ENCODE peak calls at places on chromosomes 7 and 10, in six cellular contexts. P, C, Y, U, A and N are unnamed samples.

GRCh38 chr7:118870187-118870586 is 645.7 kb downstream of the ANKRD7 start:
- DNase-seq in P (no peak), C (peak), Y (no peak), U (no peak), A (no peak), N (peak)

GRCh38 chr7:340200-340937 is 50.4 kb downstream of the FOXL3 start:
- DNase-seq in P (no peak), C (no peak), Y (no peak), U (no peak), A (no peak), N (no peak)

GRCh38 chr7:2482725-2483451 is 6.7 kb upstream of the GRIFIN start:
- DNase-seq in P (no peak), C (no peak), Y (no peak), U (no peak), A (no peak), N (no peak)

GRCh38 chr7:79455173-79455790 is 1.8 kb upstream of the MAGI2 start:
- DNase-seq in P (no peak), C (peak), Y (no peak), U (no peak), A (no peak), N (peak)

GRCh38 chr10:44805461-44806210 is 105.5 kb upstream of the TMEM72 start:
- DNase-seq in P (no peak), C (no peak), Y (no peak), U (no peak), A (no peak), N (no peak)

GRCh38 chr10:63414481-63415260 is 51.1 kb downstream of the JMJD1C start:
- DNase-seq in P (no peak), C (no peak), Y (no peak), U (no peak), A (no peak), N (no peak)

GRCh38 chr7:133912916-133913697 is 214.0 kb upstream of the LRGUK start:
- DNase-seq in P (no peak), C (no peak), Y (no peak), U (no peak), A (no peak), N (no peak)

GRCh38 chr10:131857156-131858117 is 43.4 kb upstream of the PPP2R2D start:
- DNase-seq in P (no peak), C (no peak), Y (no peak), U (no peak), A (no peak), N (no peak)

GRCh38 chr7:92788559-92789183 is 47.7 kb downstream of the CDK6 start:
- DNase-seq in P (no peak), C (no peak), Y (no peak), U (no peak), A (no peak), N (no peak)

GRCh38 chr10:34710391-34710751 is 104.7 kb downstream of the PARD3 start:
- DNase-seq in P (no peak), C (no peak), Y (no peak), U (no peak), A (no peak), N (no peak)

GRCh38 chr7:141631525-141631924 is 70.4 kb downstream of the DENND11 start:
- DNase-seq in P (no peak), C (no peak), Y (no peak), U (no peak), A (no peak), N (no peak)

GRCh38 chr7:2974093-2974819 is 69.4 kb downstream of the CARD11 start:
- DNase-seq in P (peak), C (no peak), Y (no peak), U (no peak), A (no peak), N (no peak)

GRCh38 chr7:139591550-139592195 is 68.2 kb downstream of the CLEC2L start:
- DNase-seq in P (no peak), C (no peak), Y (no peak), U (no peak), A (no peak), N (no peak)

GRCh38 chr10:18610517-18610916 is 40.9 kb downstream of the NSUN6 start:
- DNase-seq in P (no peak), C (no peak), Y (no peak), U (no peak), A (no peak), N (no peak)

GRCh38 chr10:25063157-25063556 is 46.7 kb downstream of the THNSL1 start:
- DNase-seq in P (no peak), C (no peak), Y (no peak), U (no peak), A (no peak), N (no peak)

GRCh38 chr10:11741608-11742007 is 574 bp upstream of the ECHDC3 start:
- DNase-seq in P (no peak), C (no peak), Y (no peak), U (no peak), A (no peak), N (no peak)

GRCh38 chr10:132774905-132775863 is 10.8 kb downstream of the NKX6-2 start:
- DNase-seq in P (no peak), C (peak), Y (no peak), U (no peak), A (no peak), N (peak)

GRCh38 chr7:18828333-18829100 is 288.9 kb downstream of the TWIST1 start:
- DNase-seq in P (no peak), C (no peak), Y (no peak), U (no peak), A (no peak), N (no peak)